ENCODE peak calls at places on chromosomes 1 and 21, in nine cellular contexts. F is nephron progenitor cell, T is progenitor cell of endocrine pancreas, I is psoas muscle, L is PC-3, P is tibial nerve, X is body of pancreas, K is AG09319, H is uterus. U is an unnamed sample.

GRCh38 chr1:83508485-83509151 is 490.3 kb downstream of the TTLL7 start:
- DNase-seq in X (peak; percentile 16), P (peak; percentile 43), T (no peak), F (no peak), H (peak; percentile 11), I (no peak), K (peak; percentile 92), L (no peak), U (peak; percentile 17)

GRCh38 chr21:45887121-45887611 is 94.4 kb upstream of the COL6A1 start:
- DNase-seq in K (no peak), X (no peak), L (no peak), H (no peak), P (no peak), I (no peak), F (no peak), T (no peak), U (no peak)

GRCh38 chr1:205286335-205286950 is 35.1 kb downstream of the NUAK2 start:
- DNase-seq in K (no peak), I (no peak), F (no peak), L (peak; percentile 60), P (no peak), X (no peak), H (no peak), T (no peak), U (peak; percentile 59)

GRCh38 chr1:36166938-36167910 is 11.3 kb downstream of the MAP7D1 start:
- DNase-seq in I (no peak), H (no peak), L (peak; percentile 35), K (no peak), X (no peak), F (no peak), T (no peak), P (no peak), U (no peak)

GRCh38 chr1:160061376-160062100 is 8.4 kb downstream of the KCNJ10 start:
- DNase-seq in H (no peak), K (no peak), X (no peak), P (no peak), L (no peak), F (no peak), I (no peak), T (no peak), U (peak; percentile 7)

GRCh38 chr1:162878000-162878596 is 17.1 kb upstream of the CCDC190 start:
- DNase-seq in I (peak; percentile 33), T (peak; percentile 38), F (peak; percentile 77), H (no peak), P (peak; percentile 70), K (no peak), X (peak; percentile 66), L (peak; percentile 93), U (peak; percentile 12)

GRCh38 chr1:206655471-206655882 is 20.1 kb downstream of the DYRK3 start:
- DNase-seq in X (peak; percentile 79), L (no peak), P (no peak), K (no peak), F (no peak), H (no peak), T (no peak), I (no peak), U (no peak)

GRCh38 chr1:61379693-61380092 is 297.3 kb downstream of the NFIA start:
- DNase-seq in P (no peak), H (no peak), I (no peak), X (no peak), F (no peak), L (no peak), K (no peak), T (no peak), U (no peak)

GRCh38 chr21:18951291-18952038 is 547.9 kb upstream of the TMPRSS15 start:
- DNase-seq in L (peak; percentile 78), P (no peak), F (peak; percentile 32), X (peak; percentile 24), I (no peak), H (no peak), K (no peak), T (peak; percentile 16), U (no peak)

GRCh38 chr1:209624516-209625204 is 27.6 kb downstream of the LAMB3 start:
- DNase-seq in K (no peak), T (no peak), F (no peak), I (no peak), P (no peak), L (no peak), X (no peak), H (no peak), U (no peak)

GRCh38 chr1:42044346-42044745 is 108.9 kb upstream of the GUCA2B start:
- DNase-seq in H (no peak), P (no peak), I (no peak), L (peak; percentile 8), K (no peak), T (no peak), X (no peak), F (no peak), U (no peak)

GRCh38 chr1:244971524-244972216 is 107.3 kb upstream of the HNRNPU start:
- DNase-seq in P (peak; percentile 7), F (no peak), K (no peak), I (no peak), X (no peak), T (no peak), H (no peak), L (no peak), U (peak; percentile 26)

DNA sequence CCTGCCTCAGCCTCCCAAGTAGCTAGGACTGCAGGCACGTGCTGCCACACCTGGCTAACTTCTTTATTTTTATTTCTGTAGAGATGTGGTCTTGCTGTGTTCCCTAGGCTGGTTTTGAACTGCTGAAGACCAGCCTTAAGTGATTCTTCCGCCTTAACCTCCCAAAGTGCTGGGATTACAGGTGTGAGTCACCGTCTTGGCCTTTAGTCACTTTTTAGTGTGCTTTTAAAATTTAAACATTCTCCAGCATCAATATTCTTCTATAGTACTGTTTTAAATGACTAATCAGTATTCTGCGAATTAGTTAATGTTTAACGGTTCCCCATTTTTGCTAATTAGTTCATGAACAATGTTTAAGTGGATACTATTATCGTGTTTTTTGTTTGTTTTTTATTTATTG is 60.6 kb downstream of the DYRK1A start:
- DNase-seq in H (no peak), K (no peak), L (peak; percentile 21), X (no peak), F (no peak), T (no peak), I (no peak), P (no peak), U (no peak)
- TF ChIP-seq CTCF in H (no peak), K (no peak), L (no peak), X (no peak), F (no peak), T (no peak), I (no peak), P (no peak), U (no peak)

GRCh38 chr1:239084459-239085080 is 301.8 kb upstream of the CHRM3 start:
- DNase-seq in T (no peak), H (no peak), X (no peak), K (no peak), P (no peak), I (no peak), F (no peak), L (no peak), U (no peak)
- TF ChIP-seq CTCF in T (no peak), H (no peak), X (no peak), K (no peak), P (no peak), I (no peak), F (no peak), L (peak; percentile 36), U (no peak)

GRCh38 chr1:23174383-23175110 is 5.9 kb upstream of the LUZP1 start:
- DNase-seq in X (no peak), K (no peak), I (no peak), F (no peak), H (no peak), P (no peak), L (no peak), T (no peak), U (no peak)

GRCh38 chr1:23177438-23178380 is 9.1 kb upstream of the LUZP1 start:
- DNase-seq in K (no peak), T (peak; percentile 63), F (peak; percentile 85), I (peak; percentile 79), H (peak; percentile 81), P (no peak), L (peak; percentile 67), X (peak; percentile 71), U (peak; percentile 91)

GRCh38 chr1:23177031-23177430 is 8.4 kb upstream of the LUZP1 start:
- DNase-seq in P (no peak), L (no peak), K (no peak), T (no peak), H (no peak), F (no peak), I (no peak), X (no peak), U (no peak)

GRCh38 chr1:23178414-23178813 is 9.8 kb upstream of the LUZP1 start:
- DNase-seq in P (no peak), T (no peak), X (no peak), I (no peak), L (no peak), H (no peak), K (no peak), F (no peak), U (no peak)

DNA sequence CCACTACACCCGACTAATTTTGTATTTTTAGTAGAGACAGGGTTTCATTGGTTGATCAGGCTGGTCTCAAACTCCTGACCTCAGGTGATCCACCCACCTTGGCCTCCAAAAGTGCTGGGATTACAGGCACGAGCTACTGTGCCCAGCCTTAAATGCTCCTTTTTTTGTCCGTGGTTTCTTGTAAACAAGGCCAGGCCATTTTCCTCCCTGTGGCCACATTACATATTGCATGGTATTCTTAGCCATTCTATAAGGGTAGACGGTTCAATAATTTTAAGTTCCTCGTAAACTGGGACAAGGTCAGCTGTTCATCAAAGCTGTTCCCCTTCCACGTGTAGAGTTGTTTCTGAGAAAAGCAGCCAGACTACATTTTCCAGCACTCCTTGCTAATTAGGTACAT is 10.3 kb upstream of the LUZP1 start:
- DNase-seq in L (peak; percentile 48), F (no peak), K (no peak), T (no peak), H (no peak), P (no peak), I (no peak), X (no peak), U (peak; percentile 53)
- TF ChIP-seq CTCF in L (peak; percentile 45), F (peak; percentile 21), K (peak; percentile 12), T (peak; percentile 47), H (no peak), P (no peak), I (peak; percentile 26), X (no peak), U (peak; percentile 19)

GRCh38 chr21:28237661-28238060 is 755.0 kb downstream of the LTN1 start:
- DNase-seq in T (no peak), X (no peak), I (no peak), H (no peak), P (peak; percentile 10), K (no peak), F (no peak), L (no peak), U (no peak)

GRCh38 chr21:28230559-28230958 is 762.1 kb downstream of the LTN1 start:
- DNase-seq in K (no peak), I (no peak), T (no peak), X (no peak), H (no peak), P (no peak), L (peak; percentile 46), F (no peak), U (no peak)

GRCh38 chr21:28239345-28239744 is 753.3 kb downstream of the LTN1 start:
- DNase-seq in I (peak; percentile 16), T (no peak), H (no peak), P (no peak), F (no peak), K (no peak), X (peak; percentile 37), L (no peak), U (no peak)

GRCh38 chr21:28233536-28234220 is 759.0 kb downstream of the LTN1 start:
- DNase-seq in T (no peak), F (no peak), P (no peak), L (no peak), K (no peak), I (no peak), H (no peak), X (no peak), U (no peak)

GRCh38 chr21:28235169-28235892 is 757.3 kb downstream of the LTN1 start:
- DNase-seq in P (no peak), K (no peak), L (no peak), F (no peak), H (no peak), X (peak; percentile 25), T (no peak), I (no peak), U (no peak)
- TF ChIP-seq CTCF in P (peak; percentile 10), K (no peak), L (peak; percentile 42), F (no peak), H (no peak), X (no peak), T (no peak), I (no peak), U (no peak)